ENCODE peak calls at places on chromosomes 4 and X, in seven cellular contexts. L, M, Y, T, E, W and I are unnamed samples.

GRCh38 chrX:68808686-68809357 is 20.0 kb upstream of the EFNB1 start:
- DNase-seq in M (peak; percentile 8), Y (peak; percentile 17), T (peak; percentile 11), L (peak; percentile 57), W (no peak), E (no peak), I (no peak)

GRCh38 chrX:155747520-155747919 is 133.6 kb upstream of the VAMP7 start:
- DNase-seq in E (no peak), T (peak; percentile 54), M (no peak), L (no peak), Y (no peak), W (no peak), I (no peak)

GRCh38 chr4:114694770-114695169 is 96.2 kb downstream of the UGT8 start:
- DNase-seq in M (peak; percentile 28), W (peak; percentile 12), L (no peak), E (no peak), Y (peak; percentile 4), T (peak; percentile 59), I (peak; percentile 23)

GRCh38 chr4:1505511-1506451 is 99.5 kb upstream of the NKX1-1 start:
- DNase-seq in Y (peak; percentile 25), T (no peak), W (no peak), E (no peak), L (peak; percentile 20), M (no peak), I (no peak)

GRCh38 chr4:56315041-56315440 is 72.2 kb downstream of the AASDH start:
- DNase-seq in W (no peak), E (no peak), L (no peak), T (no peak), M (no peak), Y (no peak), I (no peak)

GRCh38 chr4:80134936-80135701 is 62.1 kb upstream of the ANTXR2 start:
- DNase-seq in L (no peak), W (no peak), T (peak; percentile 59), Y (no peak), E (no peak), M (no peak), I (peak; percentile 35)

GRCh38 chrX:154360155-154360713 is 14.2 kb downstream of the FLNA start:
- DNase-seq in M (no peak), T (no peak), Y (no peak), L (no peak), E (no peak), W (no peak), I (no peak)

GRCh38 chrX:48892896-48893295 is 4.7 kb downstream of the TIMM17B start:
- DNase-seq in M (no peak), L (no peak), W (no peak), E (no peak), T (no peak), Y (no peak), I (no peak)

GRCh38 chrX:30735839-30736238 is 82.6 kb downstream of the GK start:
- DNase-seq in L (peak; percentile 53), M (peak; percentile 39), T (peak; percentile 84), E (peak; percentile 25), Y (peak; percentile 45), W (peak; percentile 53), I (peak; percentile 60)

GRCh38 chrX:40174594-40175415 is 77.0 kb upstream of the BCOR start:
- DNase-seq in L (peak; percentile 75), W (peak; percentile 22), T (peak; percentile 52), Y (peak; percentile 70), E (no peak), M (no peak), I (peak; percentile 66)

GRCh38 chr4:68655764-68656444 is 14.5 kb downstream of the UGT2B15 start:
- DNase-seq in T (peak; percentile 90), M (no peak), L (no peak), W (peak; percentile 91), Y (no peak), E (no peak), I (no peak)

GRCh38 chrX:131288738-131289511 is at the start of gene IGSF1:
- DNase-seq in M (no peak), Y (peak; percentile 65), L (peak; percentile 90), E (peak; percentile 67), T (no peak), W (peak; percentile 17), I (peak; percentile 75)

GRCh38 chrX:5117816-5118215 is 1110.9 kb downstream of the NLGN4X start:
- DNase-seq in E (no peak), L (no peak), Y (no peak), M (no peak), T (peak; percentile 5), W (no peak), I (no peak)

DNA sequence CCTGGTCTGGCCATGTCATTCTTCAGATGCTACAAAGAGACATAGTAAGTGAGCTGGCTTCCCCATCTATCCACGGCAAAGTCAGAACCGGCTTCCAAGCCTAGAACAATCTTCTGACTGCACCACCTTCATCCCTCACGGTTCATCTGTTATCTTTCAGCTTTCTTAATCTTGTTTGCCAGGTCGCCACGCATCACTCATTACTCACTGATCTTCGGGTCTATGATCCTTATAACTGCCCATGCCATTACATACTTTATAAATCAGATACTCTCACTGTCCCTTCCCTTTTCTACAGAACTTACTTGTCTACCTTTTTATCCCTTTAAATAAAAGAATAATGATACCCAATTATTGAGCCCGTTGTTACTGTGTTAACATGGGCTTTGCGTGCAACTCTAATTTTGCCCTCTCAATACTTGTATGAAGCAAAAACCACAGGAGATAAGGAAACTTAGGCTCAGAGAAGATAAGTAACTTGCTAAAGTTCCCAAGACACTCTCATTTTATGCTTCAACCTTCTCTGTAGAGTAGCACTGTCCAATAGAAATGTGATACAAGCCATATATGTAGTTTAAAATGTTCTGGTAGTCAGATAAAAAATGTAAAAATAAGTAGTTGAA is 171.7 kb downstream of the AMELX start:
- DNase-seq in W (no peak), E (no peak), M (no peak), T (peak; percentile 21), Y (no peak), L (no peak), I (no peak)
- H2AFZ ChIP-seq in W (no peak overlapping the region), E (no peak overlapping the region), M (no peak overlapping the region), T (no peak overlapping the region), Y (no peak overlapping the region), L (no peak overlapping the region), I (no peak overlapping the region)

DNA sequence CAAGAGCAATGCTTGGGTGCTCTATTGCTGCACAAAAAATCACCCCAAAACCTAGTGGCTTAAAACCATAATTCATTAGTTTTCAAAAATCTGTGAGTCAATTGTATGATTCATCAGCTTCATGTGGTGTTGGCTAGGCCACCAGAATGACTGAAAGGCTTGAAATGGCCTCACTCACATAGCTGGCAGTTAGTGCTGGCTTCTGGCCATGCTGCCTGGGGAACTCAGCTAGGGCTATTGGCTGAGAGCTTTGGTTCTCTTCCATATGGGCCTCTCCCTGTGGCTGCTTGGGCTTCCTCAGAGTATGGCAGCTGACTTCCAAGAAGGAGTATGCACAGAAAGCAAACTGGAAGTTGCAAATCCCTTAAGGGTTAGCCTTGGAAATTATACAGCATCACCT is 3.1 kb upstream of the MTMR1 start:
- DNase-seq in M (peak; percentile 39), T (peak; percentile 95), E (no peak), L (no peak), Y (no peak), W (no peak), I (peak; percentile 94)
- H3K9ac ChIP-seq in M (no peak overlapping the region), T (peak overlapping the region; percentile 48), E (no peak overlapping the region), L (no peak overlapping the region), Y (no peak overlapping the region), W (no peak overlapping the region), I (no peak overlapping the region)

DNA sequence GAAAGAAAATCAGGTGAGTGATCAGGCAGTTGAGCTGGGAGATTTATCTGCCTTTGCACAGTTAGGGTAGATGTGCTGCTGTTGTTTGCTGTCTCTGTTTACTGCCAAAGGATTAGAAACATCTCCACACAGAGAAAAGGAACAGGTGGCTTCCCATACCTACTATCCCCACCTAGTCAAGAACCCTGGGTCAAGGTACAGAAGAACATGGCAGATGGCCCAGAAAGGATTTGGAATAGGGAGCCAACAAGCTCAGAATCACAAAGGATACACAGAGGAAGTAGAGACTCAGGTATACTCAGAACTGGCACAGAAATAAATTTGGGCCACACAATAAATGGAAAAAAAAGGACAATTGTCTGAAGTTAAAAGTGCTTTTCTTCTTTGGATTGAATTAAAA is 64.3 kb downstream of the TIGD2 start:
- DNase-seq in M (no peak), E (no peak), W (no peak), Y (no peak), T (no peak), L (no peak), I (no peak)
- H2AFZ ChIP-seq in M (no peak overlapping the region), E (no peak overlapping the region), W (no peak overlapping the region), Y (no peak overlapping the region), T (no peak overlapping the region), L (no peak overlapping the region), I (no peak overlapping the region)

GRCh38 chrX:115563633-115564182 is 2.7 kb downstream of the PLS3 start:
- DNase-seq in E (no peak), M (no peak), W (no peak), Y (no peak), T (peak; percentile 30), L (no peak), I (no peak)
- H3K9ac ChIP-seq in E (no peak overlapping the region), M (no peak overlapping the region), W (no peak overlapping the region), Y (no peak overlapping the region), T (peak overlapping the region; percentile 100), L (peak overlapping the region; percentile 29), I (no peak overlapping the region)

GRCh38 chr4:112514079-112514448 is 1.9 kb downstream of the NEUROG2 start:
- DNase-seq in M (no peak), L (peak; percentile 56), Y (peak; percentile 33), E (no peak), W (no peak), T (no peak), I (no peak)

GRCh38 chr4:112516076-112516385 is at the start of gene NEUROG2:
- DNase-seq in Y (peak; percentile 72), M (no peak), T (no peak), L (no peak), W (no peak), E (no peak), I (no peak)

GRCh38 chr4:112516401-112517066 is 554 bp upstream of the NEUROG2 start:
- DNase-seq in E (no peak), T (no peak), M (no peak), L (peak; percentile 83), W (no peak), Y (peak; percentile 81), I (no peak)

GRCh38 chr4:112514449-112515277 is 1.3 kb downstream of the NEUROG2 start:
- DNase-seq in L (peak; percentile 59), W (no peak), T (no peak), E (no peak), Y (peak; percentile 64), M (no peak), I (no peak)

GRCh38 chr4:112515278-112516075 is 503 bp downstream of the NEUROG2 start:
- DNase-seq in L (peak; percentile 63), M (no peak), W (no peak), E (no peak), T (peak; percentile 18), Y (peak; percentile 75), I (no peak)
- H2AFZ ChIP-seq in L (no peak overlapping the region), M (peak overlapping the region; percentile 97), W (peak overlapping the region; percentile 36), E (no peak overlapping the region), T (peak overlapping the region; percentile 87), Y (peak overlapping the region; percentile 87), I (peak overlapping the region; percentile 62)

GRCh38 chrX:42996861-42997260 is 218.9 kb upstream of the PPP1R2C start:
- DNase-seq in W (no peak), T (no peak), L (no peak), E (no peak), M (no peak), Y (no peak), I (no peak)
- H3K9ac ChIP-seq in W (no peak overlapping the region), T (no peak overlapping the region), L (no peak overlapping the region), E (no peak overlapping the region), M (no peak overlapping the region), Y (no peak overlapping the region), I (no peak overlapping the region)